ENCODE peak calls at places on chromosomes 13 and 19, in ten cellular contexts. S is IMR-90; J is heart right ventricle; B is colonic mucosa; X is A549; D is adrenal gland; L is CD8-positive, alpha-beta memory T cell; I is tibial artery; T is neural progenitor cell; K is stomach. V is an unnamed sample. For H3K4me1, the result is how much of the 10 kb centered on the place peaks cover.

GRCh38 chr19:55193481-55193880 is 13.4 kb upstream of the SYT5 start:
- DNase-seq in S (no peak), J (no peak), B (no peak), X (no peak), D (no peak), L (no peak), I (no peak), T (no peak), K (no peak), V (no peak)

GRCh38 chr19:17754634-17755532 is 3.6 kb downstream of the FCHO1 start:
- DNase-seq in S (no peak), J (no peak), B (no peak), X (no peak), D (no peak), L (no peak), I (no peak), T (no peak), K (no peak), V (no peak)

GRCh38 chr13:74290324-74290773 is 156.1 kb upstream of the KLF12 start:
- DNase-seq in S (peak), J (peak), B (no peak), X (no peak), D (peak), L (no peak), I (no peak), T (peak), K (no peak), V (peak)

GRCh38 chr13:35988648-35989081 is 142.5 kb downstream of the DCLK1 start:
- DNase-seq in S (no peak), J (no peak), B (no peak), X (no peak), D (peak), L (no peak), I (no peak), T (no peak), K (no peak), V (no peak)

GRCh38 chr19:48989701-48990291 is 3.3 kb downstream of the GYS1 start:
- DNase-seq in S (no peak), J (peak), B (no peak), X (no peak), D (no peak), L (no peak), I (no peak), T (no peak), K (no peak), V (no peak)

GRCh38 chr19:39937094-39937493 is 2.7 kb upstream of the FCGBP start:
- DNase-seq in S (no peak), J (no peak), B (peak), X (no peak), D (no peak), L (no peak), I (no peak), T (no peak), K (no peak), V (peak)

GRCh38 chr13:104764600-104764999 is 1698.4 kb upstream of the SLC10A2 start:
- DNase-seq in S (no peak), J (no peak), B (no peak), X (no peak), D (no peak), L (no peak), I (no peak), T (no peak), K (no peak), V (no peak)

GRCh38 chr19:49017666-49018351 is 918 bp upstream of the LHB start:
- DNase-seq in S (peak), J (peak), B (peak), X (peak), D (peak), L (peak), I (no peak), T (peak), K (peak), V (peak)

GRCh38 chr19:342801-343421 is 1.7 kb downstream of the MIER2 start:
- DNase-seq in S (peak), J (peak), B (peak), X (no peak), D (peak), L (no peak), I (peak), T (no peak), K (peak), V (no peak)

GRCh38 chr13:110618167-110618566 is 2.8 kb downstream of the NAXD start:
- DNase-seq in S (no peak), J (no peak), B (no peak), X (no peak), D (no peak), L (no peak), I (no peak), T (no peak), K (no peak), V (no peak)

GRCh38 chr13:110616103-110617101 is 1.1 kb downstream of the NAXD start:
- DNase-seq in S (peak), J (no peak), B (peak), X (peak), D (peak), L (no peak), I (peak), T (peak), K (peak), V (peak)

GRCh38 chr13:110617326-110618072 is 2.2 kb downstream of the NAXD start:
- DNase-seq in S (peak), J (peak), B (peak), X (no peak), D (peak), L (no peak), I (no peak), T (no peak), K (peak), V (no peak)

GRCh38 chr13:110618780-110619179 is 3.4 kb downstream of the NAXD start:
- DNase-seq in S (no peak), J (no peak), B (no peak), X (no peak), D (no peak), L (no peak), I (no peak), T (no peak), K (no peak), V (no peak)

DNA sequence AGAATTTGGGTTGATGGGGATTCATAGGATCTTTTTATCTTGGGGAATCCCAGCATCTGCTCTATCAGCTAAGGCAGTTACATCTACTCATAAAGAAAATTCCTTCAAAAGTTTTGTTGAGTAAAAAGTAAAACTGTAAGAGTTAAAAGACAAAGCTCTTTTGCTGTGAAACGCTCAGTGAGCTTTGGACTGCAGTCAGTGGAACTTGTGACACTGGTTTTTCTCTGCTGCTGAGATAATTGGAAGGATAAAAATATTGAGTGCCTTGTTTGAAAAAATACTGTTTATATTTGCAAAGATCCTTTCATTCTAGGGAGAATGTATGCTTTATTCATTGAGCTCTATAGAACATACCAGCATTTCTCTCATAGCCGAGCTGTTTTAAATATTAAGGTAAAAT is 5.3 kb downstream of the NAXD start:
- DNase-seq in S (no peak), J (no peak), B (no peak), X (no peak), D (no peak), L (no peak), I (no peak), T (no peak), K (no peak), V (no peak)
- H3K4me1 ChIP-seq in S (under half), J (under half), B (under half), X (under half), D (under half), L (under half), I (under half), T (under half), K (half or more), V (under half)

GRCh38 chr19:2612619-2613249 is 89.8 kb downstream of the GNG7 start:
- DNase-seq in S (no peak), J (no peak), B (no peak), X (no peak), D (no peak), L (no peak), I (peak), T (no peak), K (no peak), V (no peak)
- H3K27ac ChIP-seq in S (no peak), J (no peak), B (no peak), X (peak), D (no peak), L (no peak), I (no peak), T (no peak), K (no peak), V (no peak)

GRCh38 chr13:108270442-108270841 is 924 bp downstream of the TNFSF13B start:
- DNase-seq in S (no peak), J (no peak), B (no peak), X (no peak), D (no peak), L (no peak), I (no peak), T (no peak), K (no peak), V (peak)
- H3K4me3 ChIP-seq in S (peak), J (peak), B (peak), X (no peak), D (no peak), L (peak), I (peak), T (no peak), K (peak), V (peak)

DNA sequence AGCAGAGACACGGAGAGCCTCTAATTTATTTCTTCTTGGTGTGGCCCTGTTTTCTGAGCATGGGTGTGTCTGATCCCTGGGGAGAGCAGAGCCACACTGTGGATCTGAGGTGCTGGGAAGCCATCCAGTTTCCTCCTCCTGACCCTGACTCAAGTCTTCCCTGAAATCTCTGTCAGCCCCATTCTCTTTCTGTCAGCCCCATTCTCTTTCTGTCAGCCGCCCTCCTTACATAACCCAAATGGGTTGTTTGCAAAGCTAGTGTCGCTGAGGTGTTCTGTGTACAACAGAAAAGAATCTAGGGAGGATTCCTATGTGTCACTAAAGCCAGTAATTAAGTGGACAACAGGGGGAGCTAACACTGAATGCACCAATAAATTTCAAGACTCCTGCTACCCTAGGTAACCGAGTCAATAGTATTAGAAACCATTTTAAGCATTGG is 50.2 kb downstream of the LRCH1 start:
- DNase-seq in S (no peak), J (no peak), B (peak), X (peak), D (no peak), L (no peak), I (no peak), T (peak), K (no peak), V (no peak)
- H3K4me1 ChIP-seq in S (under half), J (half or more), B (under half), X (half or more), D (under half), L (under half), I (half or more), T (under half), K (half or more), V (half or more)

DNA sequence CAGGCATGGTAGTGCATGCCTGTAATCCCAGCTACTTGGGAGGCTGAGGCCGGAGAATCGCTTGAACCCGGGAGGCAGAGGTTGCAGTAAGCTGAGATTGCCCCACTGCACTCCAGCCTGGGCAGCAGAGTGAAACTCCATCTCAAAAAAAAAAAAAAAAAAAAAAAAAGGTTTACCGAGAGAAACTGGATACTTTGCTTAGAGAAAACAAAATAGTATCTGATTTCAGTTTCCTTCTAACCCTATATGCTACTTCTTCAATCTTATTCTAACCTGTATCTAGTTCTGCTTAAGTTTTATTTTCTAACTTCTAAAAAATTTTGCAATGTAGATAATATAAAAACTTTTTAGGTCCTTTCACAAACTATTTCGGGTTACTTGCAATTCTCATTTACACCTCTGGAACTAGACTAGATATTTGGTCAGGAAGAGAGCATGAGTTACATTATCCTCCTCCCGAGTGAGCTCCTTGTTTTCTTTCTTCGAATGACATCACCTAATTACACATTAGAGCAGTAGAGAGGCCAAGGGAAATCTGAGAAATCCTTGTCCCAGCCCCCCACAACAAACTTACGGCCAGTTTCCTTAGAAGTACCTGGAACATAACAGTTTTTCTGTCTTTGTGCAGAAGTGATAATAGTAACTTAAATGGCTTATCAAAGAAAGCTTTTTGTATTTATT is 128.9 kb downstream of the B3GLCT start:
- DNase-seq in S (peak), J (no peak), B (no peak), X (no peak), D (no peak), L (no peak), I (no peak), T (no peak), K (no peak), V (no peak)
- H3K27ac ChIP-seq in S (no peak), J (no peak), B (no peak), X (no peak), D (no peak), L (no peak), I (no peak), T (no peak), K (no peak), V (no peak)

GRCh38 chr19:57664269-57665127 is 4.2 kb upstream of the ZSCAN4 start:
- DNase-seq in S (peak), J (peak), B (peak), X (peak), D (peak), L (no peak), I (peak), T (peak), K (peak), V (no peak)
- H3K4me3 ChIP-seq in S (peak), J (peak), B (peak), X (peak), D (peak), L (peak), I (peak), T (peak), K (peak), V (no peak)